ENCODE peak calls at places on chromosome 3, in four cellular contexts. D is keratinocyte, Z is sigmoid colon, R is A549. H is an unnamed sample.

GRCh38 chr3:78139166-78139565 is 1099.3 kb downstream of the ROBO2 start:
- DNase-seq in R (no peak), D (peak; percentile 21), Z (no peak), H (peak; percentile 18)

GRCh38 chr3:111831840-111832239 is 27.2 kb upstream of the PHLDB2 start:
- DNase-seq in Z (no peak), R (no peak), D (no peak), H (no peak)

GRCh38 chr3:170089862-170090600 is 52.2 kb downstream of the GPR160 start:
- DNase-seq in R (no peak), D (no peak), Z (no peak), H (no peak)

GRCh38 chr3:29283297-29283681 is 2.4 kb downstream of the RBMS3 start:
- DNase-seq in R (no peak), Z (no peak), D (no peak), H (no peak)

GRCh38 chr3:25663324-25664065 is 1.2 kb downstream of the TOP2B start:
- DNase-seq in R (peak; percentile 22), D (no peak), Z (no peak), H (no peak)

GRCh38 chr3:32140943-32141342 is 34.5 kb downstream of the GPD1L start:
- DNase-seq in R (no peak), Z (no peak), D (no peak), H (no peak)

GRCh38 chr3:133881987-133882825 is 13.5 kb downstream of the RAB6B start:
- DNase-seq in R (no peak), Z (no peak), D (no peak), H (no peak)

GRCh38 chr3:47434849-47435248 is 40.9 kb downstream of the SCAP start:
- DNase-seq in Z (no peak), R (no peak), D (no peak), H (no peak)

GRCh38 chr3:44280631-44281030 is 38.9 kb downstream of the TOPAZ1 start:
- DNase-seq in D (no peak), R (no peak), Z (no peak), H (no peak)

GRCh38 chr3:18098960-18099587 is 326.1 kb downstream of the SATB1 start:
- DNase-seq in R (peak; percentile 60), Z (no peak), D (peak; percentile 92), H (peak; percentile 80)

GRCh38 chr3:89107461-89108035 is at the start of gene EPHA3:
- DNase-seq in Z (peak; percentile 85), R (peak; percentile 22), D (no peak), H (no peak)

GRCh38 chr3:126199256-126199655 is 18.9 kb upstream of the ALDH1L1 start:
- DNase-seq in Z (no peak), D (no peak), R (no peak), H (no peak)

GRCh38 chr3:65713016-65713415 is 325.7 kb downstream of the MAGI1 start:
- DNase-seq in R (no peak), Z (peak; percentile 63), D (no peak), H (no peak)

GRCh38 chr3:39126532-39127071 is 19.1 kb downstream of the TTC21A start:
- DNase-seq in R (no peak), D (no peak), Z (peak; percentile 70), H (no peak)

GRCh38 chr3:43960448-43960840 is 269.7 kb downstream of the ABHD5 start:
- DNase-seq in D (no peak), R (no peak), Z (no peak), H (no peak)

GRCh38 chr3:55089211-55089610 is 161.4 kb upstream of the LRTM1 start:
- DNase-seq in R (no peak), Z (no peak), D (no peak), H (no peak)

GRCh38 chr3:71504250-71505036 is 79.1 kb downstream of the FOXP1 start:
- DNase-seq in Z (no peak), R (peak; percentile 85), D (peak; percentile 41), H (peak; percentile 70)

GRCh38 chr3:82506204-82506603 is 744.8 kb upstream of the GBE1 start:
- DNase-seq in R (no peak), Z (no peak), D (no peak), H (no peak)

GRCh38 chr3:52893723-52894122 is 3.6 kb downstream of the STIMATE start:
- DNase-seq in D (no peak), Z (no peak), R (no peak), H (no peak)

GRCh38 chr3:188558343-188559068 is 404.5 kb downstream of the LPP start:
- DNase-seq in Z (no peak), R (no peak), D (no peak), H (no peak)

GRCh38 chr3:139199421-139200010 is 144.3 kb upstream of the MRPS22 start:
- DNase-seq in Z (no peak), R (no peak), D (no peak), H (no peak)

GRCh38 chr3:173789530-173789929 is 392.0 kb downstream of the NLGN1 start:
- DNase-seq in D (no peak), R (no peak), Z (no peak), H (peak; percentile 3)

GRCh38 chr3:186844908-186845307 is 2.4 kb downstream of the ADIPOQ start:
- DNase-seq in R (no peak), Z (no peak), D (no peak), H (no peak)

GRCh38 chr3:194023501-194024280 is 112.3 kb upstream of the HES1 start:
- DNase-seq in Z (no peak), R (no peak), D (no peak), H (no peak)

GRCh38 chr3:18030371-18030870 is 288.0 kb upstream of the TBC1D5 start:
- DNase-seq in D (no peak), Z (no peak), R (no peak), H (no peak)

GRCh38 chr3:100992086-100993033 is 861 bp downstream of the ABI3BP start:
- DNase-seq in R (no peak), Z (no peak), D (no peak), H (no peak)

GRCh38 chr3:104514776-104515175 is 851.9 kb upstream of the ALCAM start:
- DNase-seq in R (no peak), D (no peak), Z (no peak), H (no peak)

GRCh38 chr3:104514371-104514770 is 852.3 kb upstream of the ALCAM start:
- DNase-seq in Z (no peak), R (no peak), D (no peak), H (no peak)

DNA sequence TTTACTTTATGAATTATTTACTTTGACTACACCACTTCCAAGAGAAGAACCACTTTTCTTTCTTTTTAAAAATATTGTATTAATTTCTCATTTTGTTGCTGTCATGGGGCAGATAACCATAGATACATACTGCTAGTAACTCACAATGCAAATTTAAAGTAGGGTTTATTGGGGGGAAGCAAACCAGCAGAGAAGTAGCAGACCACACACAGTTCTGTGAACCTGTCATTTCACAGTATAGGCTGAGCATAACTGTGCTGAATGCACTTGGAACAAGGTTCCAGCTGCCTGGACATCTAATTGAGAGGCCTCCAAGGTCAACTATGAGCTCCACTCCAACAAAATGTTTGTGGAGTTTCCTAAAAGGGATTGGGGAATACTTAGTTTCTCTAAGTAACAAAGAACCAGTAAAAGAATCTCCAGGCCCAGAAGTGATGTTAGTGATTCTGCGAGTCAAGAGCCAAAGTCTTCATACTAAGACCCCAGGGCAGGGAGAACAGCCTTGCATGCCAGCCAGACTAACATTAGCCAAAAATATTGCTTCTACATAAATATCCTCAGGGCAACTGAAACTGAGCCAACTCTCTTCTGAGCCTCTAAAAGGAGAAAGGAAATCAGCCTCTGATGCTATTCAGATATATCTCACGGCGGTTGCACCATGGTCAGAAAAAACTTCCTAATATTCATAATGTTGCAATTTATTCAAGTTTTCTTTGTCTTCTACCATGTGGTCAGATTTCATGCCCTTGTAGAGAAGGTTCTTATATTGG is 856.4 kb upstream of the ALCAM start:
- DNase-seq in R (no peak), Z (no peak), D (no peak), H (no peak)
- H3K27ac ChIP-seq in R (no peak overlapping the region), Z (no peak overlapping the region), D (no peak overlapping the region), H (no peak overlapping the region)

GRCh38 chr3:195717416-195717815 is 3.4 kb upstream of the MUC20 start:
- DNase-seq in D (no peak), R (no peak), Z (no peak), H (no peak)

GRCh38 chr3:195715134-195715533 is 5.6 kb upstream of the MUC20 start:
- DNase-seq in R (no peak), Z (no peak), D (no peak), H (no peak)

GRCh38 chr3:195714380-195715011 is 6.3 kb upstream of the MUC20 start:
- DNase-seq in Z (no peak), D (no peak), R (no peak), H (no peak)

GRCh38 chr3:195717852-195718476 is 2.8 kb upstream of the MUC20 start:
- DNase-seq in D (no peak), Z (no peak), R (no peak), H (no peak)

DNA sequence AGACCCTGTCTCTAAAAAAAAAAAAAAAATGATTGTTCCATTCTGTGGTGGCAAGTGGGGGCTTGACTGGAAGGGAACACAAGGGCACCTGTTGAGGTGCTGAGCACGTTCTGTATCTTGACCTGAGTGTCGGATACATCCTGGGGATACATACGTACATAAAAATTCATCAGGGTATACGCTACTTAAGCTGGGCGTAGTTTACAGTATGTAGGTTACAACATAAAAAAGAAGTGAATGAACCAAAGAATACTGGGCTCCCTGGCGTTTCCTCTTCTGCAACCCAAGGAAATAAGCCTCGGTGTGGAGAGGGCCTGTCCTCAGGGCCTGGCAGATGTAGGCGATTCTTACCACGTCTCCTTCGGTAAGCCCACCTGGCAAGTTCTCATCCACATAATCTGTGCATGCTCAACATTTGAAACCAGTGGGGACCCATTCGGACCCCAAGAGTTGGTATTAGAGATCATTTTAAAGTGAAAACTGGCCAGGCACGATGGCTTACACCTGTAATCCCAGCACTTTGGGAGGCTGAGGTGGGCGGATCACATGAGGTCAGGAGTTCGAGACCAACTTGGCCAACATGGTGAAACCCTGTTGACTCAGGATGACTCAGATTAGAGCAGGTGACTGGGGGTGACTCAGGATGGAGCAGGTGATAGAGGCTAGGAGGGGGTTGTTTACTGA is 5.1 kb upstream of the MUC20 start:
- DNase-seq in R (no peak), D (peak; percentile 30), Z (no peak), H (peak; percentile 85)
- H3K27ac ChIP-seq in R (peak overlapping the region; percentile 58), D (no peak overlapping the region), Z (no peak overlapping the region), H (peak overlapping the region; percentile 81)

GRCh38 chr3:64685331-64685799 is 2.4 kb downstream of the ADAMTS9 start:
- DNase-seq in Z (peak; percentile 93), R (no peak), D (no peak), H (no peak)

GRCh38 chr3:64685800-64686445 is 1.9 kb downstream of the ADAMTS9 start:
- DNase-seq in D (peak; percentile 44), R (peak; percentile 22), Z (peak; percentile 99), H (peak; percentile 64)

GRCh38 chr3:64687781-64688515 is at the start of gene ADAMTS9:
- DNase-seq in D (no peak), Z (peak; percentile 91), R (peak; percentile 15), H (no peak)

GRCh38 chr3:64687381-64687780 is 419 bp downstream of the ADAMTS9 start:
- DNase-seq in Z (no peak), D (no peak), R (no peak), H (no peak)

GRCh38 chr3:64686446-64686908 is 1.3 kb downstream of the ADAMTS9 start:
- DNase-seq in R (peak; percentile 14), Z (no peak), D (no peak), H (peak; percentile 34)
- H3K27ac ChIP-seq in R (peak overlapping the region; percentile 13), Z (peak overlapping the region; percentile 98), D (peak overlapping the region; percentile 36), H (peak overlapping the region; percentile 57)

DNA sequence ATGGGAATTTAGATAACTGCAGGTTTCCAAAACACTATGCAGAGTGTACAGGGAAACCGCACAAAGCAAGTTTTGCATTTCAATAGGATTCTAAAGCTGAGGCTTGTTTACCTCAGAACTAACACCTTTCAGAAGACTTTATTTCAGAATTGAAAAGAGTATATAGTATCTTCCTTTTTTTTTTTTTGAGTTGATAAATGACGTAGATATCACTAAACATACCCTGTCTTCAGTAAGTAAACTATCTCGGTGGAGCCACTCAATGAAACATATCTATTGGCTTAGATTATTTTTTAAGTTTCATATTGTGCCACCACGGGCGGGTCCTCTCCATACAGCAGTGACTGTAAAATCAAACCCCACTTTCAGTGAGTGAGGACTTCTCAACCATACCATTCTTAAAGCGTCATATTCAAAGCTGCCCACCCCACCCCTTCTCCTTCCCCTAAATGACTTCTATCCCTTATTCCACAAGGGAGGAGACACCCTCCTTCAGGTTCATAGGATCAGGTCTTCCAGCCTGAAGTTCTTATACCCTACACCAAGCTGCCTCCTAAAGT is 2.0 kb upstream of the TBL1XR1 start:
- DNase-seq in D (no peak), R (no peak), Z (no peak), H (no peak)
- H3K27ac ChIP-seq in D (peak overlapping the region; percentile 89), R (peak overlapping the region; percentile 97), Z (peak overlapping the region; percentile 99), H (peak overlapping the region; percentile 98)